ENCODE peak calls at places on chromosomes 4 and X, in ten cellular contexts. M is body of pancreas; W is mammary epithelial cell; I is naive thymus-derived CD4-positive, alpha-beta T cell; L is fibroblast of lung; G is lower lobe of right lung; R is heart left ventricle; J is pancreas; Q is endodermal cell; Z is stomach. T is an unnamed sample. For H3K4me1 and H3K36me3, the result is how much of the 10 kb centered on the place peaks cover.

GRCh38 chr4:41133619-41134018 is 80.7 kb downstream of the APBB2 start:
- DNase-seq in W (no peak), I (no peak), L (no peak), G (no peak), M (no peak), J (no peak), Q (peak), Z (no peak), R (no peak), T (no peak)

GRCh38 chr4:10554694-10555093 is 97.5 kb upstream of the ZNF518B start:
- DNase-seq in J (peak), R (no peak), Z (peak), Q (peak), L (peak), M (peak), W (peak), G (no peak), I (no peak), T (peak)

GRCh38 chr4:95314573-95314972 is 234.2 kb downstream of the UNC5C start:
- DNase-seq in G (no peak), Z (no peak), R (no peak), I (no peak), L (no peak), M (no peak), Q (no peak), J (no peak), W (no peak), T (no peak)

GRCh38 chr4:152010680-152011079 is 249.9 kb upstream of the GATB start:
- DNase-seq in W (no peak), G (no peak), M (no peak), Q (no peak), R (no peak), L (no peak), J (no peak), Z (no peak), I (no peak), T (no peak)

GRCh38 chr4:74545488-74545887 is 100.6 kb downstream of the AREG start:
- DNase-seq in I (no peak), L (no peak), Q (no peak), G (peak), W (peak), J (peak), M (peak), R (no peak), Z (peak), T (no peak)

GRCh38 chr4:158581161-158581560 is 59.5 kb downstream of the RXFP1 start:
- DNase-seq in Z (no peak), J (no peak), L (peak), M (no peak), I (no peak), W (peak), Q (no peak), G (no peak), R (no peak), T (no peak)

GRCh38 chr4:158656439-158656838 is 15.2 kb downstream of the C4orf46 start:
- DNase-seq in W (no peak), Q (no peak), M (no peak), L (no peak), Z (no peak), G (no peak), I (no peak), R (no peak), J (no peak), T (no peak)

GRCh38 chr4:143359794-143360193 is 23.1 kb downstream of the GAB1 start:
- DNase-seq in I (no peak), G (no peak), J (no peak), Q (no peak), L (no peak), Z (no peak), M (no peak), W (peak), R (no peak), T (no peak)

GRCh38 chr4:119314356-119314755 is 7.6 kb downstream of the FABP2 start:
- DNase-seq in I (no peak), Q (peak), G (no peak), W (peak), J (no peak), L (peak), R (no peak), Z (no peak), M (peak), T (peak)

GRCh38 chrX:8607326-8607725 is 124.6 kb downstream of the ANOS1 start:
- DNase-seq in J (no peak), Z (no peak), I (no peak), R (no peak), G (no peak), L (peak), Q (no peak), M (no peak), W (peak), T (no peak)

GRCh38 chrX:68827848-68828562 is 816 bp upstream of the EFNB1 start:
- DNase-seq in J (peak), Z (peak), W (peak), L (peak), I (peak), Q (peak), G (peak), R (peak), M (peak), T (peak)

GRCh38 chrX:134623293-134624045 is 34.8 kb downstream of the PLAC1 start:
- DNase-seq in G (no peak), L (no peak), J (no peak), I (no peak), R (no peak), M (no peak), Q (no peak), W (no peak), Z (no peak), T (no peak)

GRCh38 chrX:44155126-44155525 is 181.9 kb upstream of the NDP start:
- DNase-seq in M (no peak), I (no peak), Z (no peak), R (no peak), G (no peak), J (no peak), L (no peak), W (no peak), Q (no peak), T (no peak)

GRCh38 chr4:7192252-7193039 is at the start of gene SORCS2:
- DNase-seq in Q (peak), R (peak), I (peak), Z (peak), L (peak), J (peak), W (no peak), G (peak), M (peak), T (peak)

GRCh38 chrX:72114306-72114705 is 17.4 kb downstream of the RTL5 start:
- DNase-seq in W (no peak), L (no peak), Q (peak), I (no peak), M (no peak), R (no peak), Z (no peak), J (no peak), G (no peak), T (peak)

GRCh38 chr4:124427095-124427767 is 285.3 kb downstream of the ANKRD50 start:
- DNase-seq in W (no peak), G (no peak), Z (no peak), Q (no peak), I (no peak), J (no peak), L (no peak), R (no peak), M (peak), T (no peak)

GRCh38 chrX:100720301-100720700 is 11.6 kb downstream of the SYTL4 start:
- DNase-seq in Q (no peak), G (no peak), W (no peak), R (no peak), I (no peak), J (no peak), Z (no peak), L (no peak), M (no peak), T (peak)

GRCh38 chr4:7861440-7861881 is 78.2 kb downstream of the AFAP1 start:
- DNase-seq in Z (no peak), I (no peak), Q (peak), J (no peak), M (no peak), G (no peak), W (peak), R (no peak), L (peak), T (peak)

GRCh38 chr4:98474408-98474844 is 184.0 kb downstream of the TSPAN5 start:
- DNase-seq in G (no peak), J (no peak), I (no peak), Z (no peak), R (no peak), L (peak), M (no peak), Q (no peak), W (peak), T (no peak)

GRCh38 chr4:48949518-48950207 is 36.4 kb upstream of the CWH43 start:
- DNase-seq in Q (no peak), Z (no peak), G (no peak), L (no peak), J (no peak), I (no peak), R (no peak), W (peak), M (no peak), T (no peak)

GRCh38 chr4:10022346-10023049 is 1.2 kb upstream of the SLC2A9 start:
- DNase-seq in Z (no peak), W (no peak), R (no peak), J (no peak), L (no peak), Q (peak), G (no peak), M (no peak), I (no peak), T (no peak)

GRCh38 chr4:126023946-126024345 is 709.2 kb downstream of the FAT4 start:
- DNase-seq in J (no peak), I (no peak), Q (no peak), M (no peak), L (peak), G (no peak), Z (no peak), W (no peak), R (no peak), T (no peak)

GRCh38 chr4:147138171-147138570 is 192.5 kb upstream of the TTC29 start:
- DNase-seq in Q (no peak), L (no peak), M (no peak), Z (no peak), I (no peak), R (no peak), J (no peak), G (no peak), W (no peak), T (no peak)

GRCh38 chr4:10421344-10422055 is 35.7 kb downstream of the ZNF518B start:
- DNase-seq in J (no peak), Z (no peak), M (no peak), Q (no peak), I (no peak), W (peak), R (no peak), L (no peak), G (no peak), T (no peak)

GRCh38 chrX:13387656-13388421 is 68.0 kb upstream of the ATXN3L start:
- DNase-seq in I (no peak), R (no peak), J (no peak), Q (no peak), Z (no peak), G (no peak), M (no peak), W (peak), L (no peak), T (no peak)

GRCh38 chr4:6873792-6874461 is 35.7 kb upstream of the TBC1D14 start:
- DNase-seq in J (peak), Q (peak), R (peak), I (peak), W (peak), G (peak), M (peak), Z (peak), L (peak), T (peak)

GRCh38 chr4:147899512-147899911 is 167.6 kb downstream of the ARHGAP10 start:
- DNase-seq in I (no peak), R (no peak), M (no peak), Q (no peak), J (no peak), L (peak), W (no peak), G (no peak), Z (no peak), T (no peak)

GRCh38 chr4:104574371-104574770 is 79.7 kb upstream of the CXXC4 start:
- DNase-seq in W (no peak), R (no peak), Q (no peak), Z (no peak), J (no peak), I (no peak), G (no peak), L (no peak), M (no peak), T (no peak)

GRCh38 chrX:36383491-36383890 is 464.0 kb downstream of the CFAP47 start:
- DNase-seq in M (no peak), Q (no peak), G (no peak), J (no peak), Z (no peak), R (no peak), W (no peak), L (no peak), I (no peak), T (no peak)

GRCh38 chrX:11329016-11329415 is 35.8 kb downstream of the AMELX start:
- DNase-seq in R (no peak), J (no peak), Q (no peak), I (no peak), W (peak), M (no peak), G (no peak), L (peak), Z (no peak), T (no peak)

GRCh38 chr4:11367371-11367770 is 61.3 kb downstream of the HS3ST1 start:
- DNase-seq in W (peak), I (no peak), J (peak), R (peak), Q (no peak), G (no peak), M (peak), L (peak), Z (peak), T (no peak)

GRCh38 chrX:20143111-20143510 is 1.5 kb upstream of the EIF1AX start:
- DNase-seq in G (no peak), Z (no peak), R (no peak), L (no peak), Q (no peak), J (no peak), I (no peak), W (no peak), M (no peak), T (no peak)

GRCh38 chrX:20140410-20140809 is 1.2 kb downstream of the EIF1AX start:
- DNase-seq in M (no peak), W (no peak), L (no peak), Z (no peak), Q (no peak), G (no peak), I (no peak), J (no peak), R (no peak), T (no peak)

GRCh38 chrX:20143539-20143938 is 1.9 kb upstream of the EIF1AX start:
- DNase-seq in W (no peak), Z (no peak), L (no peak), R (no peak), J (no peak), G (no peak), M (no peak), I (no peak), Q (no peak), T (no peak)

GRCh38 chrX:20141281-20142220 is at the start of gene EIF1AX:
- DNase-seq in J (peak), I (peak), Q (peak), M (peak), Z (peak), R (peak), G (peak), L (peak), W (peak), T (peak)

DNA sequence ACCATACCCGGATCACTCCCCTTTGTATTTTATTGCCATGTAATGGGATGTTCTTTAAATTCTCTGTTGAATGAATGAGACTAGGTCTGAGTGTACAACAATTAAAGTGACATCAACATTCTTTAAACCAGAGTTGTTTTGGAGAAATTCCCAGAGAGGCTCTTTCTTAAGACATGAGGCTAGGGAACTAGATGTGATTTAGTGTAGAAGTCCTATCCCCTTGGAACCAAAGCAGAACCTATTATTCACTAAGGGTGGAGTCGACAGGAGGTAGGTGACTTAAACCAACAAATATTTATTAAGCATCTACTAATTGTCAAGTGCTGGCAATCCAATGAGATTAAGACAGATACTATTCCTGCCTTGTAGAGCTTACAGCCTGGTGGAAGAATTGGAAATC is 1.7 kb downstream of the EIF1AX start:
- DNase-seq in J (no peak), W (peak), G (no peak), I (no peak), L (peak), R (no peak), M (no peak), Z (no peak), Q (no peak), T (no peak)
- H3K4me3 ChIP-seq in J (no peak), W (peak), G (peak), I (peak), L (peak), R (peak), M (no peak), Z (peak), Q (peak), T (peak)

DNA sequence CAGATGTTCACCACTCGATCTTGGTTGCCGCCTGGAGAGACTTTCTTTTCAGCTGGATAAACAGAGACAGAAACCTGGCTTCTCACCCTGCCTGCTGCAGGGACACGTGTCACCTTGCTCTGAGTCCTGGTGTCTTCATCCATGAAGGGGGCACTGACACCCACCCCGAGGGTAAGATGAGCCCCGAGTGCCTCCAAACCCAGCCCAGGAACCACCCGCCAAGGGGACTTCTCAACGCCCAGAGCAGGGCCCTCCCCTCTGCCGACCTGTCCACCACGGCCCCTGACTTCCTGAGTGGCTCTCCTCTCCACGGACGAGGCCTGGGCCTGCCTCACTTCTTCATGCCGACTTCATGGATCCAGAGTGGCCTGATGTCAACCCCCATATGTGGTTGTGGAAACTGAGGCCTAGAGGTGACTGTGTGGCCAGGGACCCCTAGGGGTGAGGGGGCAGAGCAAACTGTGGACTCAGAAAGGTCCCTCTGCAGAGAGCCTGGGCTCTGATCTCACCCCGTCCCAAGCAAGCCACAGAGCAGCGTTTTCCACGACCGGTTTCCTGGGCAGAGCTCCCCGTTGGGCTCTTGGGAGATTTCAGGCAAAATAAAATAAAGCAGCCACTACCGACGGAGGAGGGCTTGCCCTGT is 5.1 kb downstream of the ADRA2C start:
- DNase-seq in L (no peak), Z (no peak), W (no peak), J (no peak), Q (no peak), G (no peak), R (no peak), I (no peak), M (no peak), T (no peak)
- H3K4me1 ChIP-seq in L (under half), Z (under half), W (under half), J (under half), Q (under half), G (under half), R (under half), I (under half), M (under half), T (under half)

GRCh38 chr4:508675-509373 is 9.8 kb downstream of the PIGG start:
- DNase-seq in L (no peak), Z (no peak), Q (no peak), G (no peak), J (no peak), R (no peak), W (no peak), I (no peak), M (no peak), T (no peak)

GRCh38 chr4:504076-504475 is 5.1 kb downstream of the PIGG start:
- DNase-seq in G (no peak), W (no peak), I (no peak), L (no peak), M (no peak), Z (no peak), R (no peak), Q (no peak), J (no peak), T (no peak)

GRCh38 chr4:507745-508512 is 8.9 kb downstream of the PIGG start:
- DNase-seq in J (no peak), Q (no peak), R (no peak), G (no peak), W (no peak), M (no peak), Z (no peak), L (no peak), I (no peak), T (no peak)

GRCh38 chr4:513327-513726 is 14.3 kb downstream of the PIGG start:
- DNase-seq in R (no peak), L (no peak), W (no peak), J (no peak), I (no peak), Z (no peak), G (no peak), Q (no peak), M (no peak), T (no peak)

GRCh38 chr4:509374-509676 is 10.3 kb downstream of the PIGG start:
- DNase-seq in Z (no peak), I (no peak), G (no peak), R (no peak), L (no peak), W (no peak), J (no peak), M (no peak), Q (no peak), T (no peak)
- H3K36me3 ChIP-seq in Z (half or more), I (under half), G (half or more), R (under half), L (under half), W (under half), J (under half), M (under half), Q (half or more), T (half or more)

DNA sequence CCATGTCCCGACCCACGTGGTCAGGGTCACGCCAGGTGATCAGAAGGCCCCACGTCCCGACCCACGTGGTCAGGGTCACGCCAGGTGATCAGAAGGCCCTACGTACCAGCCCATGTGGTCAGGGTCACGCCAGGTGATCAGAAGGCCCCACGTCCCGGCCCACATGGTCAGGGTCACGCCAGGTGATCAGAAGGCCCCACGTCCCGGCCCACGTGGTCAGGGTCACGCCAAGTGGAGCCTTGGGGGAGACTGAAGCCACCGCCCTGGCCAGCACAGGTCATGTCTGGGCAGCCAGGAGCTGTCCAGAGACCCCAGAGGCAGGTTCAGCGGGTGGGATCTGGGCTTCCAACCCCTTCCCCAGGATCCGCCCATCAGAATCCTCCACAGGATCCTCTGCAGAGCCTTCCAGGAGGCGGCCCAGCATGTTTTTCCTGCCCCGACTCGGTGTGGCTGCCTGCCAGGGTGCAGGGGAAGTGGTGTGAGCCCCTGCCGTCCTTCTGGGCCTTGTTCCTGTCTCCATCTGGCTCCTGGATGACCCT is 58.4 kb downstream of the FAM53A start:
- DNase-seq in Z (no peak), I (no peak), G (no peak), L (no peak), R (no peak), M (no peak), Q (no peak), W (no peak), J (no peak), T (no peak)
- H3K4me3 ChIP-seq in Z (no peak), I (no peak), G (no peak), L (no peak), R (no peak), M (no peak), Q (no peak), W (no peak), J (no peak), T (no peak)

GRCh38 chr4:87067120-87067885 is 132.5 kb downstream of the AFF1 start:
- DNase-seq in M (no peak), Z (no peak), R (no peak), L (peak), W (no peak), G (no peak), I (no peak), Q (no peak), J (no peak), T (no peak)
- H3K4me1 ChIP-seq in M (under half), Z (under half), R (under half), L (under half), W (under half), G (under half), I (under half), Q (under half), J (under half), T (under half)